ENCODE peak calls at places on chromosomes 6 and 20, in nine cellular contexts. D is aorta; V is CD4-positive, CD25-positive, alpha-beta regulatory T cell; X is suprapubic skin; R is tibial artery; C is psoas muscle; M is body of pancreas; E is astrocyte; Y is IMR-90. F is an unnamed sample.

GRCh38 chr6:139996253-139996834 is 621.9 kb upstream of the CITED2 start:
- DNase-seq in D (no peak), V (no peak), C (no peak), E (no peak), R (no peak), Y (no peak), X (no peak), M (peak; percentile 30), F (no peak)

GRCh38 chr6:72657391-72657790 is 35.5 kb downstream of the KCNQ5 start:
- DNase-seq in E (no peak), Y (no peak), C (no peak), R (no peak), M (no peak), X (no peak), D (no peak), V (no peak), F (no peak)

GRCh38 chr20:57480444-57481152 is 44.3 kb downstream of the CTCFL start:
- DNase-seq in V (peak; percentile 21), R (peak; percentile 39), Y (no peak), D (no peak), C (no peak), X (peak; percentile 66), M (no peak), E (no peak), F (peak; percentile 17)

GRCh38 chr6:3318226-3318625 is 59.5 kb downstream of the PSMG4 start:
- DNase-seq in D (no peak), Y (no peak), R (no peak), M (no peak), V (peak; percentile 17), X (peak; percentile 40), C (no peak), E (no peak), F (no peak)

GRCh38 chr20:8156603-8157079 is 24.6 kb downstream of the PLCB1 start:
- DNase-seq in X (no peak), R (no peak), V (no peak), E (peak; percentile 62), M (no peak), D (no peak), C (no peak), Y (peak; percentile 59), F (no peak)

GRCh38 chr20:33257237-33257636 is 21.4 kb downstream of the BPIFA1 start:
- DNase-seq in R (peak; percentile 11), X (no peak), D (no peak), V (no peak), M (no peak), Y (no peak), C (no peak), E (no peak), F (no peak)

GRCh38 chr6:39195792-39196385 is 33.4 kb downstream of the KCNK5 start:
- DNase-seq in R (no peak), Y (no peak), M (no peak), X (no peak), D (no peak), E (no peak), V (no peak), C (no peak), F (no peak)

GRCh38 chr20:47546184-47547033 is 44.7 kb downstream of the NCOA3 start:
- DNase-seq in M (no peak), X (no peak), E (peak; percentile 95), D (no peak), Y (peak; percentile 96), R (no peak), C (no peak), V (no peak), F (no peak)

GRCh38 chr20:47747663-47748031 is 37.6 kb downstream of the SULF2 start:
- DNase-seq in D (no peak), V (no peak), R (no peak), M (no peak), E (no peak), Y (no peak), X (no peak), C (no peak), F (no peak)

GRCh38 chr6:54238407-54238806 is 69.8 kb upstream of the TINAG start:
- DNase-seq in C (no peak), E (peak; percentile 26), V (no peak), X (no peak), M (no peak), D (no peak), Y (peak; percentile 39), R (no peak), F (no peak)

GRCh38 chr20:31822421-31823330 is 3.5 kb downstream of the MYLK2 start:
- DNase-seq in R (peak; percentile 95), C (peak; percentile 93), X (peak; percentile 88), V (peak; percentile 71), E (peak; percentile 49), Y (peak; percentile 46), D (peak; percentile 87), M (peak; percentile 89), F (peak; percentile 50)

GRCh38 chr6:4608361-4609115 is 167.7 kb upstream of the CDYL start:
- DNase-seq in E (peak; percentile 41), V (no peak), C (peak; percentile 88), M (no peak), Y (no peak), R (no peak), D (no peak), X (no peak), F (no peak)

GRCh38 chr6:11538049-11538798 is 675 bp downstream of the TMEM170B start:
- DNase-seq in V (peak; percentile 26), C (peak; percentile 60), Y (no peak), X (no peak), M (peak; percentile 24), D (peak; percentile 57), R (peak; percentile 72), E (no peak), F (no peak)

GRCh38 chr6:167829513-167829912 is 2.8 kb downstream of the AFDN start:
- DNase-seq in D (no peak), V (no peak), C (no peak), M (no peak), X (no peak), E (peak; percentile 16), Y (no peak), R (no peak), F (no peak)

GRCh38 chr20:54194724-54195438 is 13.0 kb upstream of the PFDN4 start:
- DNase-seq in X (no peak), M (no peak), D (no peak), R (no peak), V (no peak), E (peak; percentile 18), C (no peak), Y (peak; percentile 3), F (no peak)

GRCh38 chr20:18243802-18244201 is 44.5 kb upstream of the ZNF133 start:
- DNase-seq in X (no peak), V (no peak), Y (no peak), R (no peak), E (no peak), M (no peak), D (no peak), C (no peak), F (no peak)

GRCh38 chr6:163338671-163339405 is 75.7 kb upstream of the QKI start:
- DNase-seq in C (peak; percentile 78), R (peak; percentile 51), E (peak; percentile 94), Y (peak; percentile 56), V (no peak), M (no peak), D (no peak), X (no peak), F (no peak)

GRCh38 chr6:165308926-165309731 is at the start of gene C6orf118:
- DNase-seq in X (no peak), E (peak; percentile 65), Y (peak; percentile 59), C (peak; percentile 58), D (no peak), V (no peak), M (peak; percentile 28), R (no peak), F (no peak)

GRCh38 chr6:36426622-36427021 is 16.0 kb downstream of the PXT1 start:
- DNase-seq in X (no peak), M (no peak), V (no peak), Y (no peak), D (no peak), C (no peak), E (no peak), R (no peak), F (no peak)

GRCh38 chr6:144588674-144589325 is 303.7 kb downstream of the UTRN start:
- DNase-seq in E (no peak), D (no peak), V (no peak), C (no peak), Y (no peak), R (no peak), X (no peak), M (no peak), F (no peak)

GRCh38 chr6:30518505-30518850 is 29.2 kb downstream of the HLA-E start:
- DNase-seq in Y (no peak), C (no peak), V (peak; percentile 47), D (no peak), M (no peak), R (no peak), E (no peak), X (no peak), F (no peak)
- H3K9me3 ChIP-seq in Y (no peaks in the 10 kb centered on the region), C (no peaks in the 10 kb centered on the region), V (no peaks in the 10 kb centered on the region), D (no peaks in the 10 kb centered on the region), M (no peaks in the 10 kb centered on the region), R (no peaks in the 10 kb centered on the region), E (no peaks in the 10 kb centered on the region), X (no peaks in the 10 kb centered on the region), F (no peaks in the 10 kb centered on the region)

DNA sequence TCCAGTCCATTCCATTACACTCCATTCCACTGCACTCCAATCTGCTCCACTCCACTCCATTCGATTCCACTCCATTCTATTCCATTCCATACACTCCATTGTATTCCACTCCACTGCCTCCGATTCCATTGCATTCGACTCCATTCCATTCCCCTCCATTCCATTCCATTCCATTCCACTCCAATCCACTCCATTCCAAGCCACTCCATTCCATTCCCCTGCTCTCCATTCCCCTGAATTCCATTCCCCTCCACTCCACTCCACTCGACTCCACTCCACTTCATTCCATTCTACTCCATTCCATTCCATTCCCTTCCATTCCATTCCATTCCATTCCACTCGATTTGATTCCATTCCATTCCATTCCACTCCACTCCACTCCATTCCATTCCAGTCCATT is 25.7 kb upstream of the DEFB125 start:
- DNase-seq in C (no peak), X (no peak), M (no peak), Y (no peak), D (no peak), E (no peak), R (no peak), V (no peak), F (no peak)
- H3K9me3 ChIP-seq in C (no peaks in the 10 kb centered on the region), X (peaks cover 4% of the 10 kb centered on the region), M (no peaks in the 10 kb centered on the region), Y (peaks cover 17% of the 10 kb centered on the region), D (peaks cover 4% of the 10 kb centered on the region), E (peaks cover 30% of the 10 kb centered on the region), R (no peaks in the 10 kb centered on the region), V (peaks cover 15% of the 10 kb centered on the region), F (no peaks in the 10 kb centered on the region)

GRCh38 chr20:1696521-1697209 is 39.1 kb upstream of the SIRPG start:
- DNase-seq in V (no peak), C (no peak), R (no peak), Y (no peak), X (no peak), E (no peak), M (no peak), D (no peak), F (no peak)
- H3K9me3 ChIP-seq in V (no peaks in the 10 kb centered on the region), C (no peaks in the 10 kb centered on the region), R (no peaks in the 10 kb centered on the region), Y (no peaks in the 10 kb centered on the region), X (no peaks in the 10 kb centered on the region), E (no peaks in the 10 kb centered on the region), M (no peaks in the 10 kb centered on the region), D (no peaks in the 10 kb centered on the region), F (no peaks in the 10 kb centered on the region)

GRCh38 chr6:15417811-15418210 is 171.9 kb downstream of the JARID2 start:
- DNase-seq in Y (peak; percentile 77), E (peak; percentile 84), D (no peak), R (no peak), C (no peak), V (no peak), M (no peak), X (no peak), F (no peak)
- H3K9me3 ChIP-seq in Y (peaks cover 7% of the 10 kb centered on the region), E (peaks cover 7% of the 10 kb centered on the region), D (peaks cover 1% of the 10 kb centered on the region), R (peaks cover 25% of the 10 kb centered on the region), C (peaks cover 13% of the 10 kb centered on the region), V (peaks cover 20% of the 10 kb centered on the region), M (no peaks in the 10 kb centered on the region), X (peaks cover 8% of the 10 kb centered on the region), F (peaks cover 5% of the 10 kb centered on the region)

GRCh38 chr6:27448456-27448855 is 24.4 kb downstream of the ZNF184 start:
- DNase-seq in E (no peak), M (no peak), Y (no peak), D (no peak), V (no peak), X (no peak), C (no peak), R (no peak), F (no peak)
- H3K9me3 ChIP-seq in E (peaks cover 55% of the 10 kb centered on the region), M (peaks cover 7% of the 10 kb centered on the region), Y (peaks cover 47% of the 10 kb centered on the region), D (peaks cover 14% of the 10 kb centered on the region), V (peaks cover 98% of the 10 kb centered on the region), X (peaks cover 56% of the 10 kb centered on the region), C (peaks cover 83% of the 10 kb centered on the region), R (peaks cover 87% of the 10 kb centered on the region), F (peaks cover 36% of the 10 kb centered on the region)

F was measured in breast epithelium.